ENCODE peak calls at places on chromosomes 6 and 20, in five cellular contexts. D, U, W, B and M are unnamed samples.

GRCh38 chr20:4897600-4897999 is 103.7 kb downstream of the SLC23A2 start:
- DNase-seq in D (no peak), U (no peak), W (no peak), B (no peak), M (no peak)

GRCh38 chr20:33162753-33163152 is 5.2 kb upstream of the BPIFA2 start:
- DNase-seq in D (no peak), U (no peak), W (no peak), B (no peak), M (no peak)

GRCh38 chr6:38935051-38935450 is 113.5 kb upstream of the GLP1R start:
- DNase-seq in D (no peak), U (no peak), W (no peak), B (no peak), M (no peak)

GRCh38 chr6:168133186-168133585 is 54.2 kb upstream of the FRMD1 start:
- DNase-seq in D (no peak), U (no peak), W (no peak), B (no peak), M (no peak)

GRCh38 chr20:4299773-4300172 is 284.4 kb upstream of the RNF24 start:
- DNase-seq in D (no peak), U (no peak), W (no peak), B (no peak), M (no peak)

GRCh38 chr6:128233501-128233900 is 286.9 kb downstream of the PTPRK start:
- DNase-seq in D (no peak), U (no peak), W (no peak), B (no peak), M (no peak)

GRCh38 chr20:7352165-7352564 is 584.7 kb downstream of the BMP2 start:
- DNase-seq in D (no peak), U (no peak), W (no peak), B (no peak), M (no peak)

GRCh38 chr20:40049838-40050237 is 639.2 kb downstream of the MAFB start:
- DNase-seq in D (no peak), U (no peak), W (no peak), B (no peak), M (no peak)

GRCh38 chr6:27562027-27562410 is 89.1 kb upstream of the ZNF184 start:
- DNase-seq in D (no peak), U (no peak), W (no peak), B (no peak), M (no peak)

GRCh38 chr6:30568245-30568644 is 3.0 kb upstream of the ABCF1 start:
- DNase-seq in D (no peak), U (no peak), W (peak; percentile 46), B (no peak), M (no peak)

GRCh38 chr6:192313-192664 is 100.0 kb upstream of the DUSP22 start:
- DNase-seq in D (no peak), U (no peak), W (no peak), B (no peak), M (no peak)

GRCh38 chr6:168031411-168032382 is 34.2 kb downstream of the KIF25 start:
- DNase-seq in D (no peak), U (no peak), W (no peak), B (no peak), M (no peak)

GRCh38 chr6:165110871-165111270 is 198.5 kb downstream of the C6orf118 start:
- DNase-seq in D (no peak), U (no peak), W (no peak), B (no peak), M (no peak)

GRCh38 chr6:79158856-79159516 is 75.5 kb downstream of the HMGN3 start:
- DNase-seq in D (no peak), U (no peak), W (no peak), B (peak; percentile 36), M (no peak)

GRCh38 chr20:25000268-25000801 is 7.8 kb upstream of the APMAP start:
- DNase-seq in D (no peak), U (no peak), W (no peak), B (no peak), M (no peak)

GRCh38 chr6:26311012-26311384 is 54.0 kb upstream of the BTN3A2 start:
- DNase-seq in D (no peak), U (no peak), W (peak; percentile 52), B (peak; percentile 38), M (no peak)

GRCh38 chr20:10551732-10552724 is 116.9 kb downstream of the SLX4IP start:
- DNase-seq in D (no peak), U (no peak), W (no peak), B (no peak), M (no peak)

GRCh38 chr6:125363360-125364121 is 61.8 kb upstream of the HDDC2 start:
- DNase-seq in D (no peak), U (peak; percentile 39), W (peak; percentile 16), B (peak; percentile 10), M (peak; percentile 65)

GRCh38 chr6:107460074-107460631 is 789 bp upstream of the PDSS2 start:
- DNase-seq in D (no peak), U (no peak), W (no peak), B (no peak), M (no peak)

GRCh38 chr20:62636446-62636845 is 5.9 kb upstream of the SLCO4A1 start:
- DNase-seq in D (no peak), U (no peak), W (no peak), B (no peak), M (no peak)

GRCh38 chr20:32888636-32889035 is 29.9 kb downstream of the EFCAB8 start:
- DNase-seq in D (no peak), U (no peak), W (no peak), B (no peak), M (no peak)

GRCh38 chr6:69090132-69090531 is 455.1 kb downstream of the ADGRB3 start:
- DNase-seq in D (no peak), U (no peak), W (no peak), B (no peak), M (no peak)

GRCh38 chr20:25148181-25148981 is 47.1 kb upstream of the ENTPD6 start:
- DNase-seq in D (no peak), U (peak; percentile 56), W (no peak), B (no peak), M (no peak)

GRCh38 chr6:31796993-31797385 is 1.4 kb upstream of the VARS1 start:
- DNase-seq in D (no peak), U (no peak), W (no peak), B (no peak), M (no peak)
- TF ChIP-seq FOXM1 in D (no peak), U (no peak), W (no peak), B (no peak), M (no peak)

GRCh38 chr6:153790048-153790447 is 249.0 kb upstream of the OPRM1 start:
- DNase-seq in D (no peak), U (peak; percentile 20), W (no peak), B (peak; percentile 49), M (peak; percentile 28)
- TF ChIP-seq FOXM1 in D (no peak), U (no peak), W (no peak), B (no peak), M (no peak)

DNA sequence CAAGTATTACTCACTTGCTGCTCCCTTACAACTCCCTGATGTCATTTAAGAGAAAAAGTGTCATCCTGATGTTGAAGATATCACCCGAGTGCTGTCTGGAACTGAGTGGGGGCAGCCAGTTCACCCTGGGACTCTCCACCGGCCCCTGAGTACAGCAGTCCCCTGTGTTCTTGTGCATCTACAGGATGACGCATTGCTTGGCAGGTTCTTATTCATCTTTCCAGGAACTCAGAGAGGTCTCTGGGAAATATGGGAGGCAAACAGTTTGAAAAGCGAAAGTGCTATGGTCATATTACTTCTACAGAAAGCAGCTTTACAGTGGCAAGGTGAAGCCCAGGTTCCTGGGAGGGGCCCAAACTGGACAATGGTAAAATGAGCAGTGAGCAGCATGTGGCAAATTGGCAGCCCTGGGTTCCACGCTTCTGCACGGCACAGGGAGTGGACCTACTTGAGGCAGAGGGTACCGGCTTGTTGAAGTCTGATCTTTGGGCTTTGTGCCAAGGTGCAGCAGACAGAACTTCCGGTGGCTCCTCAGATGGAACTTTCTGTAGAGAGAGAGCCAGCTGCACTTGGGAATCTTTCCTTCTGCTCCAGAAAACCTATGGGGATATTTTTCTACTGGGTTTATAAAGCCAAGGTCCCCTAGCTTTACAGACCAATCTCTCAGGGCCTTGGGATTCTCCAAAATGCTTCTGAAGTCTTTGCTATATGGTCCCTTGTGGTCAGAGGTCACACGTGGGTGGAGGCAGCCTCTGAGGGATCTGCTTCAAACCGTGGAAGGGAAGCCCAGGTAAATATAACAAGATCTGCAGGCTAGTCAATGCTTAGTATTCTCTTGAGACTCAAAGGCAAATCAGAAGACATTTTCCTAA is 128.3 kb downstream of the MAP3K7 start:
- DNase-seq in D (no peak), U (no peak), W (peak; percentile 91), B (no peak), M (no peak)
- TF ChIP-seq FOXM1 in D (no peak), U (no peak), W (no peak), B (no peak), M (no peak)

GRCh38 chr20:50320005-50320909 is 129.6 kb downstream of the CEBPB start:
- DNase-seq in D (no peak), U (peak; percentile 6), W (no peak), B (no peak), M (no peak)
- TF ChIP-seq FOXM1 in D (no peak), U (no peak), W (no peak), B (no peak), M (no peak)

DNA sequence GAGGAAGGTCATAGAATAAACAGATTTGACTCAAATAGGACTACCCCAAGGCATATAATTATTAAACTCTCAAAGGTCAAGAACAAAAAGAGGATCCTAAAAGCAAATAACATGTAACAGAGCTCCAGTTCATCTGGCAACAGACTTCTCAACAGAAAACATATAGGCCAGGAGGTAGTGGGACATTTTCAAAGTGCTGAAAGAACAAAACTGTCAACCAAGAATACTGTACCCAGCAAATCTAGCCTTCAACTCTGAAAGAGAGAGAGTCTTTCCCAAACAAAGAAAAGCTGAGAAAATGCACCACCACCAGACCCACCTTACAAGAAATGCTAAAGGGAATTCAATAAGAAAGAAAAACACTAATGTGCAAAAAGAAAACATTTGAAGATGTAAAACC is 11.9 kb downstream of the NQO2 start:
- DNase-seq in D (no peak), U (no peak), W (no peak), B (no peak), M (no peak)
- TF ChIP-seq FOXM1 in D (no peak), U (no peak), W (no peak), B (no peak), M (no peak)

GRCh38 chr6:142444800-142445405 is 143.1 kb downstream of the ADGRG6 start:
- DNase-seq in D (no peak), U (no peak), W (no peak), B (no peak), M (no peak)
- TF ChIP-seq FOXM1 in D (no peak), U (no peak), W (no peak), B (no peak), M (no peak)

DNA sequence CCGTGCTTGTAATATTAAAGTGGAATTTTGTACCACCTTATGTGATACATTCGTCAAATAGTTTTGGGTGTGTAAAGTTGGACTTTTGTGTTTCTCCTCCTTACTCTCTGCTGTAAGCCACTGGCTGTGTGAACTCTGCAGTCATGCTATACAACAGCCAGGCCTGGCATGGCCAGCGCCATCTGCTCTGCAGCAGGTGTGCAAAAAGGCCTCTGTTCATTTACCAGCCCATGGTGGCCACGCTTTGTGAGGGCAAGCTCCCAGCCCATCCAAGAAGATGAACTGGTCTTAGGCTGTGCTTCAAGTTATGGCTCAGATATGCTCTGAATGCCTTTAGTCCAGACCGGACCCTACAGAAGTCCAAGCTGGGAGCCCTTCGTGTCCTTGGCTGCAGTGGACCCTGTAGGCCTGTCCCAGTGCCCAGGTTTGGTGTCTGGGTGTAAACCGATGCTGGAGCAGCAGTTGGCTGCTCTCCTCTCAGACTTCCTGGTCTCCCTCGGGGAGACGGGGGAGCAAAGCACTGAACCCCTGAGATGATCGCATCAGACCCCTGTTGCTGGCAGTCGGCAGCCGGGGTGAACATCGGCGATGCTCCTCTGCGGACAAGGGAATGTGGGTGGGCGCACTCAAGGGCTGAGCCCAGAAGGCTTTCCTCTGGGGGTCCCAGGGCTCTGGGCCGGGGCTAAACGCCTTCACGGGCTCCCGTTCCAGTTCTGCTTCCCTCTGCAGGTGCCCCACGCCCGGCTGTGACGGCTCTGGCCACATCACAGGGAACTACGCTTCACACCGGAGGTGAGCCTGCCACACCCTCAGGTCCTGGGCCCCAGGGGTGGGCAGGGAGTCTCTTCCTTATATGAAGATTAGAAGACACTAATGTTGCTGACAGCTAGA is 28.6 kb upstream of the PCMTD2 start:
- DNase-seq in D (no peak), U (no peak), W (no peak), B (no peak), M (no peak)
- TF ChIP-seq FOXM1 in D (no peak), U (no peak), W (no peak), B (no peak), M (no peak)